ENCODE peak calls at places on chromosomes 4 and X, in eight cellular contexts. V is breast epithelium, Q is IMR-90, U is ovary, X is H1, H is uterus, M is suprapubic skin, O is transverse colon. L is an unnamed sample.

GRCh38 chrX:111395132-111395531 is 16.9 kb downstream of the DCX start:
- DNase-seq in H (no peak), U (no peak), Q (no peak), X (no peak), V (no peak), M (no peak), O (no peak), L (no peak)

GRCh38 chrX:110341189-110342035 is 17.2 kb upstream of the RTL9 start:
- DNase-seq in U (no peak), O (no peak), V (no peak), H (no peak), Q (peak; percentile 91), X (no peak), M (no peak), L (no peak)

GRCh38 chr4:26524001-26524400 is 33.7 kb upstream of the CCKAR start:
- DNase-seq in M (no peak), H (no peak), Q (no peak), V (no peak), U (no peak), O (no peak), X (no peak), L (no peak)

GRCh38 chr4:25065451-25065850 is 34.7 kb upstream of the LGI2 start:
- DNase-seq in U (no peak), Q (no peak), V (no peak), H (no peak), X (no peak), O (no peak), M (no peak), L (no peak)

GRCh38 chr4:11488657-11489448 is 60.2 kb upstream of the HS3ST1 start:
- DNase-seq in O (no peak), V (no peak), U (no peak), Q (no peak), X (no peak), M (no peak), H (no peak), L (no peak)

GRCh38 chrX:12304261-12304660 is 166.0 kb downstream of the FRMPD4 start:
- DNase-seq in U (no peak), V (no peak), X (no peak), O (no peak), M (no peak), Q (peak; percentile 30), H (no peak), L (no peak)

GRCh38 chr4:55008166-55009056 is 117.0 kb downstream of the KDR start:
- DNase-seq in M (no peak), X (peak; percentile 69), V (no peak), Q (no peak), H (no peak), U (peak; percentile 21), O (no peak), L (no peak)

GRCh38 chrX:12758291-12758690 is 32.9 kb upstream of the PRPS2 start:
- DNase-seq in V (no peak), U (no peak), O (no peak), M (no peak), X (no peak), H (no peak), Q (no peak), L (no peak)

GRCh38 chr4:24413311-24413784 is 171.0 kb downstream of the DHX15 start:
- DNase-seq in V (no peak), O (no peak), U (no peak), M (no peak), X (peak; percentile 46), Q (no peak), H (no peak), L (no peak)

GRCh38 chrX:135740683-135741149 is 27.3 kb downstream of the CT45A3 start:
- DNase-seq in V (no peak), O (peak; percentile 26), X (peak; percentile 37), U (no peak), Q (no peak), H (no peak), M (no peak), L (no peak)

GRCh38 chr4:153467154-153467896 is 1.2 kb downstream of the TMEM131L start:
- DNase-seq in Q (no peak), X (peak; percentile 79), U (peak; percentile 47), V (peak; percentile 65), M (no peak), H (peak; percentile 45), O (peak; percentile 86), L (peak; percentile 74)
- TF ChIP-seq POLR2A in Q (no peak), X (no peak), U (no peak), V (no peak), M (no peak), H (no peak), O (peak; percentile 41), L (no peak)

DNA sequence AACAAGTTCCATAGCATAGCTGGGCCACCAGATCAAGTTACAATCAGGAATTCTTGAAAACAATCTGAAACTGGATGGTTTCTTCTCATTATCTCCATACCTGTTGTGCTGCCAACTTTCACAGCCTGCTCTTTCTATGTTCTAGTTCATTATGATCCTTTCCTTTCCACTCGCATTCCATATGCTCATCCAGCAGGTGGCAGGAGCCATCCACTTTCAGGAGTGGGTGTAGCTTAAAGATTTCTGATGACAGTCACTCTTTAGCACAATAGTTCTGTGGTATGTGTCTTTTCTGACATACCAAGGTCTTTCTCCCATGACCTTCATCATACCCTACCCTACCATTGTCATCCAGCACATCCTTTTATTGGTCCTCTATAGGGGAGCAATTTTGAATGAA is 46.4 kb downstream of the PAGE2 start:
- DNase-seq in U (peak; percentile 35), O (peak; percentile 43), M (no peak), H (peak; percentile 16), X (peak; percentile 39), Q (peak; percentile 31), V (no peak), L (peak; percentile 54)
- TF ChIP-seq POLR2A in U (no peak), O (no peak), M (no peak), H (no peak), X (no peak), Q (no peak), V (no peak), L (no peak)

GRCh38 chr4:185813133-185813532 is 1.1 kb upstream of the SORBS2 start:
- DNase-seq in V (no peak), M (no peak), X (no peak), H (no peak), Q (no peak), O (no peak), U (no peak), L (no peak)

GRCh38 chr4:185810746-185811508 is 1.1 kb downstream of the SORBS2 start:
- DNase-seq in H (no peak), V (no peak), O (no peak), U (no peak), X (no peak), Q (no peak), M (no peak), L (no peak)

GRCh38 chr4:185809517-185810071 is 2.4 kb downstream of the SORBS2 start:
- DNase-seq in V (no peak), Q (no peak), M (no peak), X (no peak), U (no peak), H (no peak), O (no peak), L (no peak)

GRCh38 chr4:185817403-185817818 is 5.4 kb upstream of the SORBS2 start:
- DNase-seq in X (no peak), U (no peak), M (no peak), V (peak; percentile 79), O (peak; percentile 61), Q (no peak), H (no peak), L (no peak)

GRCh38 chr4:185811509-185812364 is at the start of gene SORBS2:
- DNase-seq in O (peak; percentile 74), H (no peak), M (no peak), U (peak; percentile 39), V (peak; percentile 65), X (no peak), Q (peak; percentile 25), L (peak; percentile 80)
- TF ChIP-seq POLR2A in O (peak; percentile 47), H (no peak), M (no peak), U (no peak), V (no peak), X (no peak), Q (no peak), L (no peak)

GRCh38 chrX:1601768-1602085 is 10.3 kb downstream of the AKAP17A start:
- DNase-seq in Q (no peak), U (no peak), M (no peak), V (no peak), O (no peak), H (no peak), X (no peak), L (no peak)
- TF ChIP-seq POLR2A in Q (no peak), U (no peak), M (no peak), V (no peak), O (no peak), H (no peak), X (no peak), L (no peak)

DNA sequence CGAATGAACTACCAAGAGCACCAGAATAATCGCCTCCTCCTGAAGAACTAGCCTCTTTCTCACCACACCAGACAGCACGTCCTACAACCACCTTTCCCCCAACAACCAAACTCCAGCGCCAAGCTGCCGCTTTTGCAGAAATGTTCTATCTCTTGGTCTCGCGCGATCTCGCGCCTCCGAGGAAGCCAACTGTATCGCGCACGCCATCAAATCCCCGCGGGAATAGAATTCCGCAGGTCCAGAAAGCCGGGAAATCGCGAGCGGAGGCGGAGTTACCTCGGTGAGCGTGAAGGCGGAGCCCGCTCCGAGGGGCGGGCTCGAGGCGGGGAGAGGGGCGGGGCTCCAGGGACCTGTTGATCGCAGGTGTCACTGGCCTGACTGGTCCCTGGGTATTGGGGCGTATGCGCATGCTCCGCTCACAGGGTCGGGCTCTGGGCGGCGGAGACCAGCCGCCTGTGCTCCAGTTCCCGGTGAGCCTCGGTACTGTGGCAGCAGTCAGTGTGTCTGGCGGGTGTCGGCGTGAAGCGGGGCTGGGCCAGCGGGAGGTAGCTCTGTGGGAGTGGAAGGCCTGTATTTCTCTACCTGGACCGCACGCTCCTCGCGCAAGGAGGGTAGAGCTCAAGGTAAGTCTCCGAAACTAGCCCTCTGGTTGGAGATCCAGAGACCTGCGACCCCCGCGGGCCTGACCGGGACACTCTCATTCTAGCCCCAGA is at the start of gene USP53:
- DNase-seq in V (peak; percentile 99), O (peak; percentile 99), Q (peak; percentile 97), H (peak; percentile 98), U (peak; percentile 99), M (peak; percentile 99), X (peak; percentile 99), L (peak; percentile 98)
- TF ChIP-seq POLR2A in V (peak; percentile 84), O (peak; percentile 99), Q (peak; percentile 97), H (peak; percentile 96), U (peak; percentile 87), M (peak; percentile 78), X (peak; percentile 90), L (peak; percentile 98)